ENCODE peak calls at places on chromosome 10, in seven cellular contexts. One of them, this sample, is unnamed.

GRCh38 chr10:4652111-4653010 is 173.6 kb upstream of the AKR1E2 start:
- DNase-seq in astrocyte: no peak
- DNase-seq in neuronal stem cell: no peak
- DNase-seq in HL-60: no peak
- DNase-seq in RWPE1: no peak
- DNase-seq in right cardiac atrium: no peak
- DNase-seq in HCT116: no peak
- DNase-seq in this sample: no peak

GRCh38 chr10:15796098-15796759 is 64.1 kb downstream of the MINDY3 start:
- DNase-seq in astrocyte: no peak
- DNase-seq in neuronal stem cell: no peak
- DNase-seq in HL-60: no peak
- DNase-seq in RWPE1: no peak
- DNase-seq in right cardiac atrium: no peak
- DNase-seq in HCT116: no peak
- DNase-seq in this sample: no peak

GRCh38 chr10:6186894-6187256 is 15.9 kb upstream of the PFKFB3 start:
- DNase-seq in astrocyte: no peak
- DNase-seq in neuronal stem cell: no peak
- DNase-seq in HL-60: no peak
- DNase-seq in RWPE1: no peak
- DNase-seq in right cardiac atrium: peak
- DNase-seq in HCT116: no peak
- DNase-seq in this sample: no peak

GRCh38 chr10:44384601-44385422 is at the start of gene CXCL12:
- DNase-seq in astrocyte: no peak
- DNase-seq in neuronal stem cell: no peak
- DNase-seq in HL-60: no peak
- DNase-seq in RWPE1: no peak
- DNase-seq in right cardiac atrium: peak
- DNase-seq in HCT116: no peak
- DNase-seq in this sample: no peak

GRCh38 chr10:86200269-86200668 is 166.3 kb downstream of the GRID1 start:
- DNase-seq in astrocyte: no peak
- DNase-seq in neuronal stem cell: no peak
- DNase-seq in HL-60: no peak
- DNase-seq in RWPE1: no peak
- DNase-seq in right cardiac atrium: no peak
- DNase-seq in HCT116: no peak
- DNase-seq in this sample: no peak

GRCh38 chr10:116296358-116296757 is 23.4 kb upstream of the GFRA1 start:
- DNase-seq in astrocyte: no peak
- DNase-seq in neuronal stem cell: no peak
- DNase-seq in HL-60: no peak
- DNase-seq in RWPE1: no peak
- DNase-seq in right cardiac atrium: no peak
- DNase-seq in HCT116: no peak
- DNase-seq in this sample: no peak

GRCh38 chr10:49744091-49744685 is 17.9 kb downstream of the OGDHL start:
- DNase-seq in astrocyte: no peak
- DNase-seq in neuronal stem cell: no peak
- DNase-seq in HL-60: no peak
- DNase-seq in RWPE1: no peak
- DNase-seq in right cardiac atrium: no peak
- DNase-seq in HCT116: no peak
- DNase-seq in this sample: no peak

GRCh38 chr10:122515022-122515424 is 45.5 kb upstream of the DMBT1 start:
- DNase-seq in astrocyte: peak
- DNase-seq in neuronal stem cell: no peak
- DNase-seq in HL-60: no peak
- DNase-seq in RWPE1: no peak
- DNase-seq in right cardiac atrium: peak
- DNase-seq in HCT116: no peak
- DNase-seq in this sample: no peak

GRCh38 chr10:29714096-29714874 is 79.5 kb upstream of the SVIL start:
- DNase-seq in astrocyte: peak
- DNase-seq in neuronal stem cell: no peak
- DNase-seq in HL-60: no peak
- DNase-seq in RWPE1: peak
- DNase-seq in right cardiac atrium: no peak
- DNase-seq in HCT116: peak
- DNase-seq in this sample: peak

GRCh38 chr10:112687647-112688046 is 240.6 kb downstream of the VTI1A start:
- DNase-seq in astrocyte: peak
- DNase-seq in neuronal stem cell: no peak
- DNase-seq in HL-60: no peak
- DNase-seq in RWPE1: peak
- DNase-seq in right cardiac atrium: peak
- DNase-seq in HCT116: no peak
- DNase-seq in this sample: no peak

GRCh38 chr10:112314822-112315474 is 31.7 kb downstream of the TECTB start:
- DNase-seq in astrocyte: peak
- DNase-seq in neuronal stem cell: peak
- DNase-seq in HL-60: peak
- DNase-seq in RWPE1: peak
- DNase-seq in right cardiac atrium: peak
- DNase-seq in HCT116: peak
- DNase-seq in this sample: no peak

GRCh38 chr10:11697718-11698527 is 44.3 kb upstream of the ECHDC3 start:
- DNase-seq in astrocyte: no peak
- DNase-seq in neuronal stem cell: no peak
- DNase-seq in HL-60: no peak
- DNase-seq in RWPE1: no peak
- DNase-seq in right cardiac atrium: no peak
- DNase-seq in HCT116: no peak
- DNase-seq in this sample: no peak

GRCh38 chr10:51743146-51743545 is 43.8 kb upstream of the CSTF2T start:
- DNase-seq in astrocyte: no peak
- DNase-seq in neuronal stem cell: no peak
- DNase-seq in HL-60: no peak
- DNase-seq in RWPE1: no peak
- DNase-seq in right cardiac atrium: no peak
- DNase-seq in HCT116: no peak
- DNase-seq in this sample: no peak

GRCh38 chr10:69352569-69353264 is 64.0 kb downstream of the TACR2 start:
- DNase-seq in astrocyte: peak
- DNase-seq in neuronal stem cell: no peak
- DNase-seq in HL-60: no peak
- DNase-seq in RWPE1: no peak
- DNase-seq in right cardiac atrium: no peak
- DNase-seq in HCT116: no peak
- DNase-seq in this sample: no peak

GRCh38 chr10:30029164-30029889 is 30.1 kb downstream of the JCAD start:
- DNase-seq in astrocyte: no peak
- DNase-seq in neuronal stem cell: no peak
- DNase-seq in HL-60: no peak
- DNase-seq in RWPE1: no peak
- DNase-seq in right cardiac atrium: no peak
- DNase-seq in HCT116: no peak
- DNase-seq in this sample: no peak

GRCh38 chr10:121167534-121168243 is 316.5 kb downstream of the WDR11 start:
- DNase-seq in astrocyte: peak
- DNase-seq in neuronal stem cell: no peak
- DNase-seq in HL-60: no peak
- DNase-seq in RWPE1: no peak
- DNase-seq in right cardiac atrium: no peak
- DNase-seq in HCT116: no peak
- DNase-seq in this sample: no peak

GRCh38 chr10:3090914-3091313 is 23.6 kb downstream of the PFKP start:
- DNase-seq in astrocyte: peak
- DNase-seq in neuronal stem cell: no peak
- DNase-seq in HL-60: no peak
- DNase-seq in RWPE1: peak
- DNase-seq in right cardiac atrium: peak
- DNase-seq in HCT116: peak
- DNase-seq in this sample: no peak

GRCh38 chr10:6022693-6023092 is 39.5 kb downstream of the IL2RA start:
- DNase-seq in astrocyte: no peak
- DNase-seq in neuronal stem cell: no peak
- DNase-seq in HL-60: no peak
- DNase-seq in RWPE1: no peak
- DNase-seq in right cardiac atrium: no peak
- DNase-seq in HCT116: no peak
- DNase-seq in this sample: no peak

GRCh38 chr10:120011359-120012132 is 119.0 kb downstream of the SEC23IP start:
- DNase-seq in astrocyte: no peak
- DNase-seq in neuronal stem cell: no peak
- DNase-seq in HL-60: no peak
- DNase-seq in RWPE1: no peak
- DNase-seq in right cardiac atrium: no peak
- DNase-seq in HCT116: no peak
- DNase-seq in this sample: no peak

GRCh38 chr10:58590152-58590551 is 77.5 kb downstream of the BICC1 start:
- DNase-seq in astrocyte: peak
- DNase-seq in neuronal stem cell: no peak
- DNase-seq in HL-60: no peak
- DNase-seq in RWPE1: peak
- DNase-seq in right cardiac atrium: peak
- DNase-seq in HCT116: no peak
- DNase-seq in this sample: peak

GRCh38 chr10:133056651-133057178 is 31.0 kb upstream of the ADGRA1 start:
- DNase-seq in astrocyte: no peak
- DNase-seq in neuronal stem cell: no peak
- DNase-seq in HL-60: no peak
- DNase-seq in RWPE1: no peak
- DNase-seq in right cardiac atrium: peak
- DNase-seq in HCT116: no peak
- DNase-seq in this sample: no peak

GRCh38 chr10:133059093-133059470 is 28.6 kb upstream of the ADGRA1 start:
- DNase-seq in astrocyte: no peak
- DNase-seq in neuronal stem cell: no peak
- DNase-seq in HL-60: no peak
- DNase-seq in RWPE1: no peak
- DNase-seq in right cardiac atrium: peak
- DNase-seq in HCT116: no peak
- DNase-seq in this sample: no peak

GRCh38 chr10:133059571-133059970 is 28.2 kb upstream of the ADGRA1 start:
- DNase-seq in astrocyte: no peak
- DNase-seq in neuronal stem cell: no peak
- DNase-seq in HL-60: no peak
- DNase-seq in RWPE1: no peak
- DNase-seq in right cardiac atrium: peak
- DNase-seq in HCT116: no peak
- DNase-seq in this sample: no peak

GRCh38 chr10:133058267-133059092 is 29.2 kb upstream of the ADGRA1 start:
- DNase-seq in astrocyte: no peak
- DNase-seq in neuronal stem cell: no peak
- DNase-seq in HL-60: peak
- DNase-seq in RWPE1: no peak
- DNase-seq in right cardiac atrium: no peak
- DNase-seq in HCT116: no peak
- DNase-seq in this sample: no peak

GRCh38 chr10:133056001-133056400 is 31.7 kb upstream of the ADGRA1 start:
- DNase-seq in astrocyte: no peak
- DNase-seq in neuronal stem cell: no peak
- DNase-seq in HL-60: no peak
- DNase-seq in RWPE1: no peak
- DNase-seq in right cardiac atrium: peak
- DNase-seq in HCT116: no peak
- DNase-seq in this sample: no peak
- H3K27ac ChIP-seq in astrocyte: no peak
- H3K27ac ChIP-seq in neuronal stem cell: no peak
- H3K27ac ChIP-seq in HL-60: no peak
- H3K27ac ChIP-seq in RWPE1: no peak
- H3K27ac ChIP-seq in right cardiac atrium: no peak
- H3K27ac ChIP-seq in HCT116: no peak
- H3K27ac ChIP-seq in this sample: no peak

GRCh38 chr10:87612107-87612506 is 47.6 kb upstream of the PAPSS2 start:
- DNase-seq in astrocyte: no peak
- DNase-seq in neuronal stem cell: no peak
- DNase-seq in HL-60: no peak
- DNase-seq in RWPE1: no peak
- DNase-seq in right cardiac atrium: no peak
- DNase-seq in HCT116: no peak
- DNase-seq in this sample: no peak
- H3K27ac ChIP-seq in astrocyte: no peak
- H3K27ac ChIP-seq in neuronal stem cell: no peak
- H3K27ac ChIP-seq in HL-60: no peak
- H3K27ac ChIP-seq in RWPE1: no peak
- H3K27ac ChIP-seq in right cardiac atrium: no peak
- H3K27ac ChIP-seq in HCT116: no peak
- H3K27ac ChIP-seq in this sample: no peak

GRCh38 chr10:110228066-110228465 is 20.7 kb downstream of the MXI1 start:
- DNase-seq in astrocyte: no peak
- DNase-seq in neuronal stem cell: no peak
- DNase-seq in HL-60: no peak
- DNase-seq in RWPE1: no peak
- DNase-seq in right cardiac atrium: peak
- DNase-seq in HCT116: no peak
- DNase-seq in this sample: no peak

GRCh38 chr10:110225441-110225755 is 18.0 kb downstream of the MXI1 start:
- DNase-seq in astrocyte: no peak
- DNase-seq in neuronal stem cell: no peak
- DNase-seq in HL-60: no peak
- DNase-seq in RWPE1: no peak
- DNase-seq in right cardiac atrium: no peak
- DNase-seq in HCT116: no peak
- DNase-seq in this sample: no peak

GRCh38 chr10:110226926-110227641 is 19.7 kb downstream of the MXI1 start:
- DNase-seq in astrocyte: no peak
- DNase-seq in neuronal stem cell: no peak
- DNase-seq in HL-60: peak
- DNase-seq in RWPE1: peak
- DNase-seq in right cardiac atrium: peak
- DNase-seq in HCT116: peak
- DNase-seq in this sample: no peak

GRCh38 chr10:110225756-110226554 is 18.6 kb downstream of the MXI1 start:
- DNase-seq in astrocyte: peak
- DNase-seq in neuronal stem cell: peak
- DNase-seq in HL-60: peak
- DNase-seq in RWPE1: peak
- DNase-seq in right cardiac atrium: peak
- DNase-seq in HCT116: peak
- DNase-seq in this sample: no peak

GRCh38 chr10:110226555-110226925 is 19.1 kb downstream of the MXI1 start:
- DNase-seq in astrocyte: peak
- DNase-seq in neuronal stem cell: peak
- DNase-seq in HL-60: peak
- DNase-seq in RWPE1: peak
- DNase-seq in right cardiac atrium: peak
- DNase-seq in HCT116: peak
- DNase-seq in this sample: no peak
- H3K27ac ChIP-seq in astrocyte: peak
- H3K27ac ChIP-seq in neuronal stem cell: peak
- H3K27ac ChIP-seq in HL-60: no peak
- H3K27ac ChIP-seq in RWPE1: peak
- H3K27ac ChIP-seq in right cardiac atrium: peak
- H3K27ac ChIP-seq in HCT116: peak
- H3K27ac ChIP-seq in this sample: peak

GRCh38 chr10:24415455-24416169 is 206.7 kb downstream of the KIAA1217 start:
- DNase-seq in astrocyte: peak
- DNase-seq in neuronal stem cell: no peak
- DNase-seq in HL-60: no peak
- DNase-seq in RWPE1: peak
- DNase-seq in right cardiac atrium: peak
- DNase-seq in HCT116: no peak
- DNase-seq in this sample: no peak
- H3K27ac ChIP-seq in astrocyte: no peak
- H3K27ac ChIP-seq in neuronal stem cell: no peak
- H3K27ac ChIP-seq in HL-60: no peak
- H3K27ac ChIP-seq in RWPE1: peak
- H3K27ac ChIP-seq in right cardiac atrium: peak
- H3K27ac ChIP-seq in HCT116: no peak
- H3K27ac ChIP-seq in this sample: no peak

GRCh38 chr10:63221950-63222349 is 88.8 kb downstream of the NRBF2 start:
- DNase-seq in astrocyte: no peak
- DNase-seq in neuronal stem cell: no peak
- DNase-seq in HL-60: no peak
- DNase-seq in RWPE1: no peak
- DNase-seq in right cardiac atrium: no peak
- DNase-seq in HCT116: no peak
- DNase-seq in this sample: no peak
- H3K27ac ChIP-seq in astrocyte: no peak
- H3K27ac ChIP-seq in neuronal stem cell: no peak
- H3K27ac ChIP-seq in HL-60: no peak
- H3K27ac ChIP-seq in RWPE1: no peak
- H3K27ac ChIP-seq in right cardiac atrium: no peak
- H3K27ac ChIP-seq in HCT116: no peak
- H3K27ac ChIP-seq in this sample: no peak